ENCODE peak calls at places on chromosomes 6 and 20, in seven cellular contexts. S is A549, G is H1, L is IMR-90, V is K562, E is HepG2, T is GM12878. Y is an unnamed sample.
A peak's percentile ranks its signal among the peaks of the same experiment; 100 is the strongest.

GRCh38 chr6:145199961-145200360 is 535.4 kb downstream of the EPM2A start:
- DNase-seq in G (no peak), V (no peak), T (no peak), E (peak; percentile 7), S (no peak), L (peak; percentile 65), Y (no peak)

GRCh38 chr6:131368077-131368911 is 204.7 kb upstream of the ARG1 start:
- DNase-seq in L (no peak), E (no peak), S (no peak), V (no peak), T (peak; percentile 9), G (no peak), Y (no peak)

GRCh38 chr6:722077-722524 is 29.2 kb upstream of the EXOC2 start:
- DNase-seq in V (peak; percentile 86), G (no peak), L (peak; percentile 90), E (peak; percentile 57), S (peak; percentile 78), T (no peak), Y (peak; percentile 71)

GRCh38 chr6:35096129-35096852 is 44.8 kb downstream of the TCP11 start:
- DNase-seq in E (peak; percentile 26), V (no peak), T (no peak), S (peak; percentile 23), G (no peak), L (peak; percentile 81), Y (peak; percentile 26)

GRCh38 chr6:44034391-44034861 is 92.8 kb downstream of the MRPL14 start:
- DNase-seq in L (no peak), G (no peak), S (no peak), V (no peak), E (no peak), T (no peak), Y (no peak)

GRCh38 chr6:109240370-109241084 is 141.7 kb downstream of the CD164 start:
- DNase-seq in L (no peak), S (no peak), T (no peak), G (no peak), E (no peak), V (no peak), Y (no peak)

GRCh38 chr6:44297063-44298038 is 15.8 kb downstream of the AARS2 start:
- DNase-seq in E (no peak), V (peak; percentile 79), G (no peak), L (peak; percentile 29), T (no peak), S (no peak), Y (peak; percentile 89)

GRCh38 chr6:70073637-70074036 is 207.3 kb downstream of the COL19A1 start:
- DNase-seq in G (no peak), S (no peak), V (no peak), E (no peak), L (no peak), T (no peak), Y (no peak)

GRCh38 chr20:53434662-53435061 is 159.0 kb downstream of the ZNF217 start:
- DNase-seq in S (no peak), E (no peak), V (no peak), L (no peak), G (no peak), T (no peak), Y (no peak)

GRCh38 chr6:167546611-167547327 is 221.9 kb downstream of the TTLL2 start:
- DNase-seq in V (no peak), S (no peak), E (no peak), L (no peak), G (no peak), T (no peak), Y (no peak)

GRCh38 chr6:149897015-149897697 is 757 bp downstream of the RAET1E start:
- DNase-seq in V (no peak), T (no peak), G (no peak), L (peak; percentile 92), S (peak; percentile 52), E (no peak), Y (no peak)

GRCh38 chr20:40275738-40276137 is 413.3 kb downstream of the MAFB start:
- DNase-seq in T (no peak), G (no peak), V (no peak), L (no peak), S (no peak), E (no peak), Y (peak; percentile 48)

GRCh38 chr6:107115695-107116327 is 496 bp upstream of the BEND3 start:
- DNase-seq in G (no peak), S (peak; percentile 35), E (peak; percentile 68), T (no peak), L (no peak), V (peak; percentile 66), Y (peak; percentile 85)

GRCh38 chr6:34055223-34055933 is 90.5 kb downstream of the GRM4 start:
- DNase-seq in T (no peak), S (peak; percentile 64), G (peak; percentile 60), L (peak; percentile 51), E (peak; percentile 60), V (peak; percentile 94), Y (peak; percentile 92)

GRCh38 chr6:136103763-136104311 is 146.3 kb downstream of the MTFR2 start:
- DNase-seq in T (no peak), V (no peak), S (no peak), L (no peak), E (peak; percentile 38), G (peak; percentile 47), Y (peak; percentile 48)

GRCh38 chr6:4459032-4459431 is 317.2 kb upstream of the CDYL start:
- DNase-seq in T (no peak), L (peak; percentile 94), G (no peak), V (no peak), E (peak; percentile 35), S (peak; percentile 21), Y (no peak)

GRCh38 chr6:52724041-52724405 is 39.3 kb downstream of the GSTA2 start:
- DNase-seq in G (no peak), E (no peak), S (no peak), V (no peak), L (peak; percentile 56), T (no peak), Y (no peak)

GRCh38 chr6:16901777-16902176 is 140.5 kb upstream of the ATXN1 start:
- DNase-seq in V (no peak), E (no peak), G (no peak), S (no peak), L (peak; percentile 61), T (no peak), Y (peak; percentile 6)
- TF ChIP-seq RFX5 in V (no peak), E (no peak), G (no peak), S (no peak), L (no peak), T (no peak), Y (no peak)

GRCh38 chr6:7052441-7052936 is 55.3 kb upstream of the RREB1 start:
- DNase-seq in E (no peak), V (no peak), G (no peak), L (peak; percentile 65), S (no peak), T (no peak), Y (peak; percentile 38)
- TF ChIP-seq RFX5 in E (no peak), V (no peak), G (no peak), L (no peak), S (no peak), T (no peak), Y (no peak)

GRCh38 chr6:37667050-37667814 is 30.5 kb downstream of the MDGA1 start:
- DNase-seq in G (no peak), T (no peak), E (no peak), V (peak; percentile 84), S (no peak), L (peak; percentile 90), Y (no peak)
- TF ChIP-seq RFX5 in G (no peak), T (no peak), E (no peak), V (no peak), S (no peak), L (no peak), Y (no peak)

DNA sequence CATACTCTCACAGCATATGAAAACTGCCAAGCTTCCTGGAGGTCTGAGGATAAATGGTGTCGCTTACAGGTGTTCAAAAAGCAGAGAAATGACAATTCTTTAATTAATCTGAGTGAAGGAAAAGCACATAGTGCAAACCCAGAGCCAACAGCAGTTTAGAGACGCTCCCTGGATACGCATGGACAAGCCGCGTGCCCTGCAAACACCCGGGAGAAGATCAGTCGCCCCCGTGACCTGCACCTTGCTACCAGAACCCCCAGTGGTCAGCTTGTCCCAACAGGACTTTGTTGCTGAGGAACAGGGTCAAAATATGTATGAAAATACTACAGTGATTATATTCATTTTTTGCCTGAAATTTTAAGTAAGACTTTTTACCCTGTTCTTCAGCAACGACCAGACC is 93.9 kb downstream of the PSMG4 start:
- DNase-seq in E (no peak), L (no peak), G (no peak), V (no peak), T (no peak), S (no peak), Y (no peak)
- TF ChIP-seq RFX5 in E (no peak), L (no peak), G (no peak), V (no peak), T (no peak), S (no peak), Y (no peak)

DNA sequence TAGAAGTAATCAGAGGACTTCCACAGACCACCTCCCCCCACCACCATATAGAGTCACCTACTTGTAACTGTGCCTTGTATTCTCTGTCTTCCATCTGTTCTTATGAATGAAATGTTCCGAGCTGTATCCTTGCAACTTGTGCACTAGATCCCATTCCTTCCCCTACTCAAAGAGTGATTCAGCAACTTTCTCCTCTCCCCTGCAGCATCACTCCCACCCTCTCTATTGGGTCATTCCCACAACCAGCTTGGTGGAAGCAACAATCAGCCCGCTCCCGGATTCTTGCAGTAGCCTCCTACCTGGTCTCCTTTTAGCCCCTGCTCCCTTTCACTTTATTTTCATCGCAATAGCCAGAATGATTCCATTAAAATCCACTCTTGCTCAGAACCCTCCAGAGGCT is 34.9 kb upstream of the REV3L start:
- DNase-seq in T (no peak), V (no peak), S (no peak), G (no peak), E (no peak), L (no peak), Y (no peak)
- TF ChIP-seq RFX5 in T (no peak), V (no peak), S (no peak), G (no peak), E (no peak), L (no peak), Y (no peak)

GRCh38 chr6:151388997-151389639 is 2.2 kb downstream of the ZBTB2 start:
- DNase-seq in L (no peak), E (no peak), V (no peak), S (no peak), T (no peak), G (no peak), Y (no peak)
- TF ChIP-seq RFX5 in L (no peak), E (no peak), V (no peak), S (no peak), T (no peak), G (no peak), Y (no peak)

DNA sequence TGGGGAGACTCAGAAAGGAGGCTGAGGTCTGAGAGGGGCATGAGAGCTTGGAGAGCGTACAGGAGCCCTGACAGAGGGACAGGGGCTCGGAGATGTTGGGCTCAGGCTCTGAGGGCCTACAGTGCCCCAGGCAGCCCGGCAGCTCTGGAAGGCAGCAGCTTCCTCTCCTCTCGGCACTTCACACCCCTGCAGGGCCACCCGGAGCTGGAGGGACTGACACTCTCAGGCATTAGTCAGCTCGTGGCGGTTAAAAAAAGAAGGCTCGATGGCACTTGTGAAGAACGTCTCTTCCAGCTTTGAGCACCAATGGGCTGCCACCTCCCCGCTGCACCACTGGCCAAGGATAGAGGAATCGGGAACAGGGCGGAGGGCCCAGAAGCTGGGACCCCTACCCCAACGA is 62.6 kb upstream of the SIRPA start:
- DNase-seq in S (no peak), V (no peak), L (no peak), E (no peak), T (no peak), G (no peak), Y (no peak)
- TF ChIP-seq RFX5 in S (no peak), V (no peak), L (no peak), E (no peak), T (no peak), G (no peak), Y (no peak)

Y was measured in SK-N-SH.